ENCODE peak calls at places on chromosomes 5 and 9, in seven cellular contexts. C is naive thymus-derived CD4-positive, alpha-beta T cell; H is right lobe of liver; Z is esophagus muscularis mucosa; P is mammary epithelial cell; J is SJSA1; L is GM23248. S is an unnamed sample.

GRCh38 chr9:136903041-136903554 is 16.8 kb downstream of the TRAF2 start:
- DNase-seq in H (peak; percentile 80), Z (no peak), P (no peak), C (no peak), J (no peak), L (no peak), S (no peak)

GRCh38 chr5:139711852-139712171 is 63.7 kb downstream of the CXXC5 start:
- DNase-seq in L (no peak), Z (no peak), C (no peak), P (no peak), H (no peak), J (no peak), S (no peak)

GRCh38 chr5:113117543-113118110 is 141.0 kb downstream of the DCP2 start:
- DNase-seq in Z (no peak), H (no peak), P (peak; percentile 60), J (no peak), C (no peak), L (no peak), S (no peak)

GRCh38 chr5:153520952-153521351 is 30.5 kb downstream of the GRIA1 start:
- DNase-seq in L (peak; percentile 40), C (no peak), Z (no peak), P (no peak), J (no peak), H (no peak), S (no peak)

GRCh38 chr9:18632624-18633407 is 158.9 kb downstream of the ADAMTSL1 start:
- DNase-seq in Z (no peak), P (peak; percentile 69), H (no peak), J (peak; percentile 53), C (no peak), L (peak; percentile 92), S (no peak)

GRCh38 chr9:87678650-87679355 is 47.1 kb upstream of the CTSL start:
- DNase-seq in Z (peak; percentile 92), L (peak; percentile 81), H (no peak), J (no peak), C (peak; percentile 44), P (peak; percentile 36), S (no peak)

GRCh38 chr5:132840896-132841818 is 10.7 kb upstream of the SHROOM1 start:
- DNase-seq in J (no peak), C (no peak), P (peak; percentile 74), Z (no peak), L (peak; percentile 30), H (no peak), S (no peak)

GRCh38 chr5:156474251-156474650 is 147.3 kb downstream of the SGCD start:
- DNase-seq in J (no peak), Z (no peak), L (peak; percentile 88), C (no peak), P (no peak), H (no peak), S (no peak)

GRCh38 chr5:134582281-134582680 is 50.3 kb downstream of the SAR1B start:
- DNase-seq in Z (no peak), H (no peak), C (no peak), L (no peak), J (no peak), P (no peak), S (no peak)

GRCh38 chr5:14848385-14848784 is 23.2 kb downstream of the ANKH start:
- DNase-seq in P (no peak), J (no peak), L (no peak), H (no peak), Z (no peak), C (no peak), S (no peak)

GRCh38 chr5:177980776-177981175 is 15.3 kb downstream of the PROP1 start:
- DNase-seq in L (peak; percentile 33), J (no peak), P (peak; percentile 18), Z (peak; percentile 85), C (no peak), H (no peak), S (no peak)

GRCh38 chr9:115980502-115980901 is 173.1 kb upstream of the PAPPA start:
- DNase-seq in C (no peak), H (no peak), L (no peak), P (no peak), J (no peak), Z (no peak), S (no peak)

GRCh38 chr9:9998491-9999287 is 614.1 kb downstream of the PTPRD start:
- DNase-seq in C (no peak), L (peak; percentile 1), Z (no peak), P (peak; percentile 9), H (no peak), J (no peak), S (no peak)

GRCh38 chr9:93198839-93199625 is 15.1 kb downstream of the WNK2 start:
- DNase-seq in C (no peak), J (no peak), L (no peak), H (peak; percentile 45), P (no peak), Z (no peak), S (no peak)

GRCh38 chr9:128684325-128685021 is 4.5 kb upstream of the SET start:
- DNase-seq in H (peak; percentile 89), L (peak; percentile 93), Z (no peak), C (peak; percentile 66), J (no peak), P (peak; percentile 94), S (peak; percentile 69)

GRCh38 chr5:40672440-40672839 is 7.3 kb upstream of the PTGER4 start:
- DNase-seq in H (no peak), L (no peak), Z (no peak), C (no peak), P (no peak), J (no peak), S (no peak)

GRCh38 chr5:2196989-2197531 is 314.3 kb upstream of the IRX4 start:
- DNase-seq in L (no peak), C (no peak), J (no peak), Z (no peak), P (no peak), H (no peak), S (no peak)

GRCh38 chr5:168304349-168304748 is 12.9 kb downstream of the WWC1 start:
- DNase-seq in C (no peak), Z (no peak), J (no peak), P (no peak), H (no peak), L (no peak), S (no peak)

DNA sequence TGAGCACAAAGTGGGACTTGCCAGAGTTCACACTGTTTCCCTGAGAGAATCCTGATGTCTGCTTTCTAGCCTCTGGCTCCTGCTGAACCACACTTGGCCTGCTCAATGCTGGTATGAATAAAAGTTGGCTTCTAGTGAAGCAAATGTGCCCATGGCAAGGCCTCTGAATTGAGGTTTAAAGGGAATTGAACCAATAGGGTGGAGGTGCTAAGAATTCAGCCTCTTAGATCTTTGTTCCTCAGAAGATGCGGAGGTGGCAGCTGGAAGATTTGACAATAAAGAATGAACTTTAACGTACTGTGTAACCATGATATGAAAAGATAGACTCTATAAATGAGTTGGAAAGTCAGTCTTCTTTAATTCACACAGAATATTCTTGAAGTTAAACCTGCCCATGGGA is 57.2 kb downstream of the RASGRF2 start:
- DNase-seq in L (no peak), Z (no peak), J (no peak), C (no peak), P (no peak), H (no peak), S (no peak)
- H3K4me1 ChIP-seq in L (no peaks in the 10 kb centered on the region), Z (no peaks in the 10 kb centered on the region), J (peaks cover 16% of the 10 kb centered on the region), C (peaks cover 1% of the 10 kb centered on the region), P (peaks cover 11% of the 10 kb centered on the region), H (no peaks in the 10 kb centered on the region), S (peaks cover 40% of the 10 kb centered on the region)

GRCh38 chr5:80725446-80725845 is 70.7 kb upstream of the DHFR start:
- DNase-seq in J (no peak), C (no peak), H (no peak), L (no peak), Z (no peak), P (no peak), S (no peak)
- H3K36me3 ChIP-seq in J (peaks cover 19% of the 10 kb centered on the region), C (peaks cover 8% of the 10 kb centered on the region), H (peaks cover 31% of the 10 kb centered on the region), L (peaks cover 9% of the 10 kb centered on the region), Z (peaks cover 17% of the 10 kb centered on the region), P (peaks cover 17% of the 10 kb centered on the region), S (peaks cover 17% of the 10 kb centered on the region)

GRCh38 chr9:133352635-133353340 is 3.5 kb downstream of the SURF1 start:
- DNase-seq in H (no peak), P (no peak), Z (no peak), L (no peak), C (no peak), J (no peak), S (no peak)

GRCh38 chr9:133349965-133350624 is 2.1 kb downstream of the RPL7A start:
- DNase-seq in Z (no peak), H (peak; percentile 39), P (no peak), J (no peak), L (peak; percentile 56), C (no peak), S (no peak)

GRCh38 chr9:133351526-133351907 is 3.5 kb downstream of the RPL7A start:
- DNase-seq in H (no peak), C (no peak), Z (no peak), P (no peak), L (no peak), J (no peak), S (no peak)

GRCh38 chr9:133353548-133353947 is 2.7 kb downstream of the SURF1 start:
- DNase-seq in P (no peak), L (no peak), Z (no peak), C (no peak), J (no peak), H (no peak), S (no peak)

GRCh38 chr9:133351908-133352634 is 4.1 kb downstream of the RPL7A start:
- DNase-seq in H (no peak), Z (no peak), J (peak; percentile 57), L (peak; percentile 78), C (no peak), P (peak; percentile 41), S (no peak)
- H3K27ac ChIP-seq in H (no peak overlapping the region), Z (no peak overlapping the region), J (no peak overlapping the region), L (peak overlapping the region; percentile 40), C (no peak overlapping the region), P (no peak overlapping the region), S (no peak overlapping the region)

GRCh38 chr5:158700997-158701391 is 398.7 kb downstream of the EBF1 start:
- DNase-seq in Z (no peak), P (no peak), H (no peak), J (no peak), L (no peak), C (no peak), S (no peak)
- H3K4me1 ChIP-seq in Z (peaks cover 6% of the 10 kb centered on the region), P (peaks cover 15% of the 10 kb centered on the region), H (no peaks in the 10 kb centered on the region), J (peaks cover 54% of the 10 kb centered on the region), L (peaks cover 65% of the 10 kb centered on the region), C (no peaks in the 10 kb centered on the region), S (no peaks in the 10 kb centered on the region)

DNA sequence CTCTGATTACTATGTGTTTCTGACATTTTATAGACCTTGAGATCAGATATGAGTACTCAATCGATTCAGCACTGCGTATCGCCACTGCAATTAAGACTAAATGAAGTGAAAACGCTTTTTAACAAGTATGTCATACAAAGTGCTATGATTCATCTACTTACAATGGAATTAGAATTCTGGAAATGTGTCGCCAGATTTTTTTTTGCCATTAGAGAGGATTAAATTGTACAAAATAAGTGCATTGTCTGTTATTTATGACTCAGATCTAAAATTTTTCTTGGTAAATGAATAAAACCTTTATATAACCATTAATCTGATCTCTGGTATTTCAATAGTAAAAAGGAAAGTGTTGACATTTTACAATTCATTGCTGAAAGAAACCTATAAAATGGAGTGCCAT is 19.9 kb upstream of the AGGF1 start:
- DNase-seq in H (no peak), C (no peak), Z (no peak), L (no peak), J (no peak), P (no peak), S (no peak)
- H3K36me3 ChIP-seq in H (no peaks in the 10 kb centered on the region), C (no peaks in the 10 kb centered on the region), Z (no peaks in the 10 kb centered on the region), L (no peaks in the 10 kb centered on the region), J (no peaks in the 10 kb centered on the region), P (no peaks in the 10 kb centered on the region), S (no peaks in the 10 kb centered on the region)